ENCODE peak calls at places on chromosome 13, in eight cellular contexts. A is head of caudate nucleus; R is cardiac muscle cell; N is kidney glomerular epithelial cell; B is naive thymus-derived CD8-positive, alpha-beta T cell; J is DMS53; P is NCI-H2171 treated with DMSO at 0.1 percent for 48 hours; G is activated CD8-positive, alpha-beta memory T cell treated with anti-CD3 and anti-CD28 coated beads for 1 hour. F is an unnamed sample.

GRCh38 chr13:59745395-59745788 is 418.3 kb downstream of the DIAPH3 start:
- DNase-seq in A (no peak), R (peak; percentile 47), N (peak; percentile 29), B (no peak), J (no peak), P (no peak), G (no peak), F (no peak)

GRCh38 chr13:113951246-113951999 is 22.5 kb downstream of the C13orf46 start:
- DNase-seq in A (peak; percentile 86), R (peak; percentile 89), N (peak; percentile 36), B (peak; percentile 67), J (peak; percentile 77), P (no peak), G (peak; percentile 17), F (no peak)

GRCh38 chr13:106513025-106513424 is 22.4 kb downstream of the EFNB2 start:
- DNase-seq in A (no peak), R (peak; percentile 36), N (peak; percentile 21), B (no peak), J (no peak), P (no peak), G (no peak), F (no peak)

GRCh38 chr13:63706751-63707150 is 2291.1 kb upstream of the PCDH20 start:
- DNase-seq in A (no peak), R (no peak), N (no peak), B (no peak), J (no peak), P (no peak), G (no peak), F (no peak)

GRCh38 chr13:20608438-20609020 is 41.6 kb downstream of the IFT88 start:
- DNase-seq in A (peak; percentile 23), R (peak; percentile 17), N (no peak), B (no peak), J (no peak), P (no peak), G (no peak), F (no peak)

GRCh38 chr13:109213714-109214113 is 572.7 kb downstream of the IRS2 start:
- DNase-seq in A (no peak), R (no peak), N (no peak), B (no peak), J (no peak), P (no peak), G (no peak), F (no peak)

GRCh38 chr13:51697181-51697580 is 106.8 kb downstream of the DHRS12 start:
- DNase-seq in A (no peak), R (no peak), N (no peak), B (no peak), J (no peak), P (no peak), G (no peak), F (no peak)

GRCh38 chr13:102770435-102770834 is 3.2 kb downstream of the TEX30 start:
- DNase-seq in A (no peak), R (no peak), N (no peak), B (no peak), J (no peak), P (no peak), G (no peak), F (no peak)

GRCh38 chr13:24159362-24159761 is 1.2 kb upstream of the SPATA13 start:
- DNase-seq in A (no peak), R (no peak), N (no peak), B (no peak), J (peak; percentile 14), P (no peak), G (no peak), F (no peak)

GRCh38 chr13:90750957-90751356 is 596.5 kb upstream of the MIR17HG start:
- DNase-seq in A (no peak), R (peak; percentile 29), N (no peak), B (no peak), J (no peak), P (no peak), G (no peak), F (no peak)

GRCh38 chr13:107846642-107847041 is 368.7 kb downstream of the LIG4 start:
- DNase-seq in A (no peak), R (no peak), N (no peak), B (no peak), J (no peak), P (no peak), G (no peak), F (no peak)

GRCh38 chr13:50912851-50913250 is 3.3 kb downstream of the RNASEH2B start:
- DNase-seq in A (no peak), R (no peak), N (no peak), B (no peak), J (no peak), P (no peak), G (no peak), F (no peak)

GRCh38 chr13:37595162-37595561 is 3.4 kb downstream of the POSTN start:
- DNase-seq in A (no peak), R (peak; percentile 73), N (no peak), B (no peak), J (peak; percentile 12), P (no peak), G (no peak), F (no peak)

GRCh38 chr13:43573787-43574562 is 212.8 kb downstream of the ENOX1 start:
- DNase-seq in A (no peak), R (peak; percentile 64), N (no peak), B (no peak), J (no peak), P (no peak), G (no peak), F (no peak)

GRCh38 chr13:21913010-21913409 is 242.1 kb downstream of the FGF9 start:
- DNase-seq in A (no peak), R (no peak), N (no peak), B (no peak), J (peak; percentile 92), P (no peak), G (no peak), F (no peak)

GRCh38 chr13:112779856-112780604 is 90.2 kb downstream of the ATP11A start:
- DNase-seq in A (no peak), R (no peak), N (peak; percentile 46), B (no peak), J (no peak), P (no peak), G (no peak), F (no peak)

GRCh38 chr13:38180670-38181069 is 169.0 kb upstream of the UFM1 start:
- DNase-seq in A (no peak), R (peak; percentile 1), N (no peak), B (no peak), J (no peak), P (no peak), G (no peak), F (no peak)

GRCh38 chr13:28659611-28659970 is 661 bp downstream of the POMP start:
- DNase-seq in A (no peak), R (peak; percentile 72), N (no peak), B (no peak), J (peak; percentile 31), P (no peak), G (no peak), F (no peak)

GRCh38 chr13:76820759-76821158 is 65.4 kb downstream of the KCTD12 start:
- DNase-seq in A (no peak), R (peak; percentile 59), N (no peak), B (no peak), J (no peak), P (no peak), G (no peak), F (no peak)

GRCh38 chr13:29428310-29428991 is 167.0 kb downstream of the SLC7A1 start:
- DNase-seq in A (peak; percentile 43), R (peak; percentile 9), N (no peak), B (no peak), J (peak; percentile 65), P (no peak), G (no peak), F (no peak)

GRCh38 chr13:95301947-95302386 is 716 bp upstream of the ABCC4 start:
- DNase-seq in A (no peak), R (peak; percentile 14), N (peak; percentile 59), B (no peak), J (no peak), P (no peak), G (no peak), F (no peak)

GRCh38 chr13:24630851-24631341 is 49.3 kb upstream of the ATP12A start:
- DNase-seq in A (no peak), R (peak; percentile 77), N (no peak), B (no peak), J (peak; percentile 75), P (no peak), G (no peak), F (no peak)

GRCh38 chr13:92164822-92165221 is 766.4 kb downstream of the GPC5 start:
- DNase-seq in A (no peak), R (no peak), N (no peak), B (no peak), J (no peak), P (no peak), G (no peak), F (no peak)

GRCh38 chr13:113668491-113668971 is 1.5 kb downstream of the GRK1 start:
- DNase-seq in A (no peak), R (no peak), N (no peak), B (peak; percentile 60), J (no peak), P (no peak), G (no peak), F (no peak)

GRCh38 chr13:36418022-36418805 is 14.1 kb upstream of the CCNA1 start:
- DNase-seq in A (no peak), R (peak; percentile 72), N (peak; percentile 73), B (no peak), J (peak; percentile 7), P (no peak), G (no peak), F (peak; percentile 32)

GRCh38 chr13:84917252-84917878 is 881.9 kb downstream of the SLITRK6 start:
- DNase-seq in A (no peak), R (peak; percentile 30), N (no peak), B (no peak), J (peak; percentile 38), P (peak; percentile 41), G (no peak), F (no peak)

GRCh38 chr13:37011002-37011401 is 10.4 kb downstream of the EXOSC8 start:
- DNase-seq in A (no peak), R (no peak), N (no peak), B (no peak), J (no peak), P (no peak), G (no peak), F (no peak)

GRCh38 chr13:63206431-63206830 is 1790.8 kb upstream of the PCDH20 start:
- DNase-seq in A (no peak), R (no peak), N (no peak), B (no peak), J (no peak), P (no peak), G (no peak), F (no peak)

GRCh38 chr13:112684444-112684843 is 5.4 kb upstream of the ATP11A start:
- DNase-seq in A (no peak), R (no peak), N (no peak), B (no peak), J (no peak), P (no peak), G (no peak), F (no peak)

GRCh38 chr13:40813662-40814454 is 24.4 kb downstream of the SLC25A15 start:
- DNase-seq in A (no peak), R (peak; percentile 43), N (peak; percentile 0), B (no peak), J (peak; percentile 70), P (peak; percentile 11), G (no peak), F (no peak)